ENCODE peak calls at places on chromosomes 11 and 22, in seven cellular contexts. J is SJSA1, A is fibroblast of lung, S is endodermal cell, U is left lung, L is heart left ventricle, Y is tibial nerve. P is an unnamed sample. For H3K9me3, the result is how much of the 10 kb centered on the place peaks cover.

GRCh38 chr11:68271023-68271780 is 571 bp downstream of the C11orf24 start:
- DNase-seq in J (peak), A (peak), S (peak), U (peak), L (peak), Y (peak), P (peak)

GRCh38 chr11:47514825-47515647 is 37.9 kb downstream of the CELF1 start:
- DNase-seq in J (no peak), A (peak), S (no peak), U (no peak), L (peak), Y (no peak), P (no peak)

GRCh38 chr11:123519055-123519796 is 89.2 kb downstream of the GRAMD1B start:
- DNase-seq in J (no peak), A (no peak), S (peak), U (no peak), L (no peak), Y (no peak), P (no peak)

GRCh38 chr11:134440851-134441645 is 29.0 kb upstream of the B3GAT1 start:
- DNase-seq in J (no peak), A (no peak), S (no peak), U (no peak), L (no peak), Y (no peak), P (no peak)

GRCh38 chr11:12806113-12806512 is 131.9 kb downstream of the TEAD1 start:
- DNase-seq in J (no peak), A (peak), S (no peak), U (no peak), L (no peak), Y (no peak), P (no peak)

GRCh38 chr11:124643605-124644425 is 21.2 kb downstream of the TBRG1 start:
- DNase-seq in J (peak), A (peak), S (no peak), U (no peak), L (no peak), Y (no peak), P (no peak)

GRCh38 chr11:134176284-134176683 is 47.5 kb downstream of the NCAPD3 start:
- DNase-seq in J (no peak), A (no peak), S (no peak), U (no peak), L (peak), Y (no peak), P (no peak)

GRCh38 chr11:14764213-14764898 is 120.8 kb downstream of the PDE3B start:
- DNase-seq in J (no peak), A (no peak), S (no peak), U (no peak), L (no peak), Y (no peak), P (no peak)

GRCh38 chr11:134034496-134035381 is 34.1 kb upstream of the JAM3 start:
- DNase-seq in J (no peak), A (no peak), S (no peak), U (no peak), L (peak), Y (no peak), P (no peak)

GRCh38 chr11:10650630-10651029 is 42.9 kb downstream of the IRAG1 start:
- DNase-seq in J (no peak), A (no peak), S (no peak), U (no peak), L (no peak), Y (no peak), P (no peak)

GRCh38 chr11:13316528-13316961 is 39.0 kb downstream of the BMAL1 start:
- DNase-seq in J (peak), A (peak), S (no peak), U (peak), L (no peak), Y (no peak), P (no peak)

DNA sequence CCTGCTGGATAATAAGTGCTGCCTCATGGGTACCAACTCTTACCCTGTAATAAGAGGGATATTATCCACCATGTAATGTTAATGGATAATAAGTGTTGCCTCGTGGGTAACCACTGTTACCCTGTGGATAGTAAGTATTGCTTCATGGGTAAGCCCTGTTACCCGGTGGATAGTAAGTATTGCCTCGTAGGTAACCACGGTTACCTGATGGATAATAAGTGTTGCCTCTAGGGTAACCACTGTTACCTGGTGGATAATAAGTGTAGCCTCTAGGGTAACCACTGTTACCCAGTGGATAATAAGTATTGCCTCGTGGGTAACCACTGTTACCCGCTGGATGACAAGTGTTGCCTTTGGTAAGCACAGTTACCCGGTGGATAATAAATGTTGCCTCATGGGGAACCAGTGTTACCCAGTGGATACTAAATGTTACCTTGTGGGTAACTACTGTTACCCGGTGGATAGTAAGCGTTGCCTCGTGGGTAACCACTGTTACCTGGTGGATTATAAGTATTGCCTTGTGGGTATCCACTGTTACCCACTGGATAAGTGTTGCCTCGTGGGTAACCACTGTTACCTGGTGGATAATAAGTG is 18.6 kb upstream of the NXPE4 start:
- DNase-seq in J (no peak), A (no peak), S (no peak), U (no peak), L (no peak), Y (no peak), P (no peak)
- H3K9me3 ChIP-seq in J (under half), A (under half), S (half or more), U (half or more), L (under half), Y (under half), P (under half)

DNA sequence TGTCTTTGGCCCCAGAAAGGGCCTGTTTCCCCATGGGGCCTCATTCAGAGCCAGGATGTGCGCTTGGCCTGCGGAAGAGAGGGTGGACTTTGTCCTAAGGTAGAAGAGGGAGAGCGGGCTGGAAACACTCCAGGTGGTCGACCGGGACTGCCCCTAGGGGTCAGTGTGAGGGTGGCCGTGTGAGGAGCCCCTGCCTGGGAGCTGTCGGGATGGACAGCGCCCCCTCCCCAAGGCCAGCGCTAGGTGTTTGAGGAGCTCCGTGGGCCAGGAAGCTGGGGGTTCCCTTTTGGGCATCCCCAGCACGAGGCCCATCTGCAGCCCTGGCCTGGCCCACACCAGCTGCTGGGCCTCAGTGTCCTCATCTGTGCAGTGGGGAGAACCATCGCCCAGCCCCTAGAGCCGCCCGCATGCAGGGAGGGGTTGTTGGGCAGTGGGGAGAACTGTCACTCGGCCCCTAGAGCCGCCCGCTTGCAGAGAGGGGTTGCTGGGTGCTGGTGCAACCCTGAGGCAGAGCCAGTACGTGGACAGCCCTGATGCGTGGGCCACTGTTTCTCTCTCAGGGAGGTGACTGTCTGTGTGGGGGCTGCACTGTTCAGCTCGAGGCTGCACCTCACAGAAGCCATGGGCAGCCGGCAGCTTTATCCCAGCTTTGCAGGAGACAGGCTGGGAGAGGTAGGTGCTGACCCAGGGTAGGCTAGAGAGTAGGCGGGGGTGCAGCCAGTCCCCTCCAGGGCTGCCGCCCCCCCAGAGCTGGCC is 1319.9 kb downstream of the BRD1 start:
- DNase-seq in J (no peak), A (no peak), S (no peak), U (no peak), L (no peak), Y (no peak), P (no peak)
- H3K9me3 ChIP-seq in J (under half), A (under half), S (under half), U (under half), L (under half), Y (under half), P (under half)

GRCh38 chr22:48309115-48309705 is 1518.5 kb downstream of the BRD1 start:
- DNase-seq in J (no peak), A (no peak), S (no peak), U (no peak), L (no peak), Y (no peak), P (no peak)

GRCh38 chr22:48305726-48306235 is 1521.9 kb downstream of the BRD1 start:
- DNase-seq in J (no peak), A (no peak), S (no peak), U (no peak), L (no peak), Y (no peak), P (no peak)

GRCh38 chr22:48306284-48306683 is 1521.4 kb downstream of the BRD1 start:
- DNase-seq in J (no peak), A (no peak), S (no peak), U (no peak), L (no peak), Y (no peak), P (no peak)

GRCh38 chr22:48307941-48308340 is 1519.7 kb downstream of the BRD1 start:
- DNase-seq in J (no peak), A (no peak), S (no peak), U (no peak), L (no peak), Y (no peak), P (no peak)

DNA sequence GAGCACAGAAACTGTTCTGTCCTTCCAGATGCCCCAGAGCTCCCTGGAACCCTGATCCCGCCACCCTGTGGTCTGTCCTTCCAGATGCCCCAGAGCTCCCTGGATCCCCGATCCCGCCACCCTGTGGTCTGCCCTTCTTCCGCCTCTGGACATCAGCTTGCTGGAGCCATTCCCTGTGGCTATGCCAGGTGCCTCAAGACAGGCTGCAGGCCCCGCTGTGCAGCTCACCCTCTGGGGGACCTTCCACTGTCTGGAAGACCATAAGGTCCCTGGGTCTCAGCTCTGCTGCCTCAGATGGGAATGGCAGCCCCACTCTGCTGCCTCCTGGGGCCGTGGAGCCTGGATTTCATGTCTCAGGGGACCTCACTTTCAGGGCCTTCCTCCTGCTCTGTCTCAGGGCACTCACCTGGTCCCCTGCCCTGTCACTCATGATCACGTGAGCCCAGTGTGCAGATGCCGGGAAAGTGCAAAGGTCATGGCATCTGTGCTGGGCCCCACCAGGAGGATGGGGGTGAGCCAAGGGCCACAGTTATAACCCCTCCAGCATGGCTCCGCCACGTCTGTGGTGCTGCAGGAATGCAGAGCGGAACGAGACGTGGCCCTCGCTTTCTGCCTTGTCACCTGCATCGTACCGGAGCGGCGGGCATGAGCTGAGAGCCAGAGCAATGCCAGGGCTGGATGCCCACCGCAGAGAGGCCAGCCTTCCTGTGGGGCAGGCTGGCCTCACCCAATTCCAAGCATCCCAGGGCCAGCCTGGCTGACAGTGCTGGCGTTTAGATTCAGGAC is 1520.7 kb downstream of the BRD1 start:
- DNase-seq in J (no peak), A (no peak), S (no peak), U (no peak), L (no peak), Y (no peak), P (no peak)
- H3K9me3 ChIP-seq in J (under half), A (under half), S (under half), U (under half), L (under half), Y (under half), P (under half)

GRCh38 chr11:60367009-60367408 is 11.3 kb upstream of the MS4A7 start:
- DNase-seq in J (no peak), A (no peak), S (no peak), U (no peak), L (no peak), Y (no peak), P (no peak)
- H3K9me3 ChIP-seq in J (under half), A (under half), S (under half), U (under half), L (under half), Y (under half), P (under half)

GRCh38 chr22:47245786-47246185 is 483.3 kb downstream of the TBC1D22A start:
- DNase-seq in J (no peak), A (no peak), S (no peak), U (no peak), L (no peak), Y (no peak), P (no peak)
- H3K9me3 ChIP-seq in J (under half), A (under half), S (half or more), U (under half), L (under half), Y (under half), P (under half)

GRCh38 chr11:42145311-42145710 is 685.9 kb upstream of the LRRC4C start:
- DNase-seq in J (no peak), A (no peak), S (no peak), U (no peak), L (no peak), Y (no peak), P (no peak)
- H3K9me3 ChIP-seq in J (under half), A (under half), S (under half), U (under half), L (under half), Y (under half), P (under half)